ENCODE peak calls at places on chromosomes 11 and 22, in four cellular contexts. U, R, Q and V are unnamed samples.

GRCh38 chr11:76773921-76774361 is 9.2 kb upstream of the TSKU start:
- DNase-seq in Q (no peak), R (no peak), U (no peak), V (peak)

GRCh38 chr11:61173456-61173855 is 12.2 kb upstream of the VPS37C start:
- DNase-seq in U (no peak), Q (no peak), R (no peak), V (no peak)

GRCh38 chr11:114129699-114130659 is 70.5 kb downstream of the ZBTB16 start:
- DNase-seq in Q (no peak), R (no peak), U (no peak), V (peak)

GRCh38 chr22:43553451-43554258 is 141.8 kb downstream of the MPPED1 start:
- DNase-seq in R (no peak), U (no peak), Q (no peak), V (no peak)

GRCh38 chr22:46187862-46188261 is 37.5 kb downstream of the PPARA start:
- DNase-seq in Q (no peak), U (no peak), R (no peak), V (no peak)

GRCh38 chr22:46000081-46001027 is 23.4 kb upstream of the WNT7B start:
- DNase-seq in U (no peak), R (no peak), Q (no peak), V (no peak)

GRCh38 chr11:117934526-117935307 is 5.5 kb upstream of the TMPRSS13 start:
- DNase-seq in Q (no peak), R (no peak), U (no peak), V (no peak)

GRCh38 chr11:109423860-109424190 is 1.8 kb downstream of the C11orf87 start:
- DNase-seq in R (no peak), U (no peak), Q (no peak), V (no peak)

GRCh38 chr11:115912484-115912945 is 408.3 kb upstream of the CADM1 start:
- DNase-seq in U (no peak), Q (no peak), R (no peak), V (no peak)

GRCh38 chr11:120766318-120766717 is 254.8 kb downstream of the GRIK4 start:
- DNase-seq in Q (no peak), R (no peak), U (no peak), V (no peak)

GRCh38 chr22:31818481-31819392 is 64.9 kb downstream of the DEPDC5 start:
- DNase-seq in U (no peak), Q (no peak), R (no peak), V (no peak)

GRCh38 chr11:78472382-78472781 is 54.8 kb upstream of the GAB2 start:
- DNase-seq in R (no peak), Q (no peak), U (no peak), V (no peak)

GRCh38 chr11:61095022-61095421 is 7.3 kb upstream of the CD5 start:
- DNase-seq in R (no peak), Q (no peak), U (no peak), V (no peak)

GRCh38 chr11:1349074-1349931 is 39.9 kb upstream of the TOLLIP start:
- DNase-seq in Q (no peak), U (no peak), R (no peak), V (no peak)

GRCh38 chr11:134845474-134846435 is 433.7 kb upstream of the B3GAT1 start:
- DNase-seq in U (no peak), Q (no peak), R (no peak), V (no peak)

GRCh38 chr11:102564110-102564509 is 33.6 kb upstream of the MMP7 start:
- DNase-seq in Q (no peak), U (no peak), R (no peak), V (no peak)

GRCh38 chr22:27681037-27681436 is 120.5 kb downstream of the MN1 start:
- DNase-seq in R (no peak), U (no peak), Q (no peak), V (no peak)

GRCh38 chr11:82775736-82776346 is 42.2 kb upstream of the FAM181B start:
- DNase-seq in Q (no peak), R (no peak), U (peak), V (no peak)

GRCh38 chr22:46546466-46547178 is 9.2 kb upstream of the CELSR1 start:
- DNase-seq in U (no peak), R (peak), Q (no peak), V (no peak)

GRCh38 chr11:94623120-94623735 is 56.1 kb downstream of the PIWIL4 start:
- DNase-seq in U (peak), Q (no peak), R (peak), V (peak)

GRCh38 chr11:76244311-76245061 is 38.2 kb upstream of the WNT11 start:
- DNase-seq in Q (no peak), R (no peak), U (no peak), V (no peak)

GRCh38 chr11:113880966-113881365 is 5.6 kb upstream of the USP28 start:
- DNase-seq in U (no peak), R (no peak), Q (no peak), V (no peak)

GRCh38 chr11:68354181-68354872 is 41.9 kb downstream of the LRP5 start:
- DNase-seq in U (no peak), Q (no peak), R (peak), V (peak)

GRCh38 chr22:40044870-40045834 is 50.4 kb downstream of the FAM83F start:
- DNase-seq in R (peak), U (peak), Q (peak), V (no peak)

GRCh38 chr11:105935791-105936190 is 86.2 kb downstream of the MSANTD4 start:
- DNase-seq in Q (no peak), R (no peak), U (no peak), V (peak)

GRCh38 chr22:39528080-39528661 is 4.4 kb downstream of the RPS19BP1 start:
- DNase-seq in R (no peak), U (no peak), Q (no peak), V (no peak)

GRCh38 chr11:46295996-46296519 is 18.6 kb downstream of the CREB3L1 start:
- DNase-seq in U (no peak), Q (no peak), R (peak), V (no peak)

GRCh38 chr11:8794677-8795103 is 112.1 kb downstream of the RPL27A start:
- DNase-seq in Q (no peak), R (no peak), U (no peak), V (no peak)

GRCh38 chr22:49564666-49565515 is 262.8 kb downstream of the BRD1 start:
- DNase-seq in Q (no peak), U (no peak), R (no peak), V (no peak)

GRCh38 chr11:85772700-85773099 is 38.2 kb downstream of the SYTL2 start:
- DNase-seq in R (no peak), U (no peak), Q (no peak), V (no peak)

GRCh38 chr22:25661067-25661466 is 80.9 kb upstream of the MYO18B start:
- DNase-seq in R (no peak), Q (no peak), U (no peak), V (no peak)

GRCh38 chr11:126702165-126702738 is 298.3 kb downstream of the KIRREL3 start:
- DNase-seq in Q (no peak), U (no peak), R (no peak), V (no peak)

GRCh38 chr11:61347916-61348461 is 13.7 kb downstream of the CYB561A3 start:
- DNase-seq in Q (no peak), U (peak), R (no peak), V (no peak)

GRCh38 chr22:21745948-21746347 is 10.4 kb upstream of the YPEL1 start:
- DNase-seq in Q (no peak), U (no peak), R (no peak), V (no peak)

GRCh38 chr11:67530282-67530592 is 7.0 kb upstream of the CABP2 start:
- DNase-seq in Q (no peak), R (no peak), U (no peak), V (no peak)